ENCODE peak calls at places on chromosome 9, in six cellular contexts. One of them, this sample, is unnamed.

GRCh38 chr9:108634669-108635462 is 220.9 kb downstream of the ACTL7B start:
- DNase-seq in SK-N-SH: no peak
- DNase-seq in IMR-90: no peak
- DNase-seq in spleen: no peak
- DNase-seq in small intestine: no peak
- DNase-seq in tibial nerve: no peak
- DNase-seq in this sample: no peak

GRCh38 chr9:135978650-135979461 is 17.7 kb upstream of the UBAC1 start:
- DNase-seq in SK-N-SH: peak; percentile 82
- DNase-seq in IMR-90: no peak
- DNase-seq in spleen: no peak
- DNase-seq in small intestine: no peak
- DNase-seq in tibial nerve: no peak
- DNase-seq in this sample: no peak

GRCh38 chr9:83027153-83027867 is 35.6 kb downstream of the RASEF start:
- DNase-seq in SK-N-SH: no peak
- DNase-seq in IMR-90: peak; percentile 90
- DNase-seq in spleen: no peak
- DNase-seq in small intestine: no peak
- DNase-seq in tibial nerve: no peak
- DNase-seq in this sample: peak; percentile 40

GRCh38 chr9:76136986-76137385 is 246.5 kb downstream of the PCSK5 start:
- DNase-seq in SK-N-SH: no peak
- DNase-seq in IMR-90: peak; percentile 81
- DNase-seq in spleen: no peak
- DNase-seq in small intestine: peak; percentile 9
- DNase-seq in tibial nerve: no peak
- DNase-seq in this sample: peak; percentile 62

GRCh38 chr9:72598639-72599038 is 77.2 kb downstream of the TMC1 start:
- DNase-seq in SK-N-SH: no peak
- DNase-seq in IMR-90: no peak
- DNase-seq in spleen: no peak
- DNase-seq in small intestine: no peak
- DNase-seq in tibial nerve: no peak
- DNase-seq in this sample: no peak

GRCh38 chr9:34701023-34701768 is 8.7 kb downstream of the CCL21 start:
- DNase-seq in SK-N-SH: peak; percentile 86
- DNase-seq in IMR-90: peak; percentile 29
- DNase-seq in spleen: peak; percentile 91
- DNase-seq in small intestine: peak; percentile 71
- DNase-seq in tibial nerve: peak; percentile 77
- DNase-seq in this sample: peak; percentile 74

GRCh38 chr9:112327718-112328450 is 5.5 kb downstream of the PTBP3 start:
- DNase-seq in SK-N-SH: no peak
- DNase-seq in IMR-90: no peak
- DNase-seq in spleen: no peak
- DNase-seq in small intestine: no peak
- DNase-seq in tibial nerve: no peak
- DNase-seq in this sample: no peak

GRCh38 chr9:88661759-88662158 is 126.8 kb downstream of the NXNL2 start:
- DNase-seq in SK-N-SH: no peak
- DNase-seq in IMR-90: no peak
- DNase-seq in spleen: no peak
- DNase-seq in small intestine: no peak
- DNase-seq in tibial nerve: no peak
- DNase-seq in this sample: no peak

GRCh38 chr9:33032865-33033264 is 7.8 kb downstream of the DNAJA1 start:
- DNase-seq in SK-N-SH: no peak
- DNase-seq in IMR-90: no peak
- DNase-seq in spleen: no peak
- DNase-seq in small intestine: no peak
- DNase-seq in tibial nerve: no peak
- DNase-seq in this sample: no peak

GRCh38 chr9:137321726-137322361 is 19.8 kb upstream of the NRARP start:
- DNase-seq in SK-N-SH: no peak
- DNase-seq in IMR-90: no peak
- DNase-seq in spleen: peak; percentile 69
- DNase-seq in small intestine: no peak
- DNase-seq in tibial nerve: no peak
- DNase-seq in this sample: no peak

GRCh38 chr9:79360387-79361347 is 211.1 kb upstream of the TLE4 start:
- DNase-seq in SK-N-SH: no peak
- DNase-seq in IMR-90: peak; percentile 48
- DNase-seq in spleen: no peak
- DNase-seq in small intestine: no peak
- DNase-seq in tibial nerve: no peak
- DNase-seq in this sample: no peak

GRCh38 chr9:34862043-34862442 is 96.0 kb upstream of the PHF24 start:
- DNase-seq in SK-N-SH: no peak
- DNase-seq in IMR-90: no peak
- DNase-seq in spleen: no peak
- DNase-seq in small intestine: no peak
- DNase-seq in tibial nerve: no peak
- DNase-seq in this sample: no peak

GRCh38 chr9:121537283-121537682 is 37.6 kb upstream of the GGTA1 start:
- DNase-seq in SK-N-SH: no peak
- DNase-seq in IMR-90: no peak
- DNase-seq in spleen: no peak
- DNase-seq in small intestine: no peak
- DNase-seq in tibial nerve: no peak
- DNase-seq in this sample: no peak

GRCh38 chr9:81410201-81410600 is 279.1 kb downstream of the TLE1 start:
- DNase-seq in SK-N-SH: no peak
- DNase-seq in IMR-90: peak; percentile 91
- DNase-seq in spleen: no peak
- DNase-seq in small intestine: no peak
- DNase-seq in tibial nerve: no peak
- DNase-seq in this sample: no peak

GRCh38 chr9:128627127-128627715 is 29.4 kb downstream of the DYNC2I2 start:
- DNase-seq in SK-N-SH: peak; percentile 22
- DNase-seq in IMR-90: no peak
- DNase-seq in spleen: peak; percentile 68
- DNase-seq in small intestine: no peak
- DNase-seq in tibial nerve: no peak
- DNase-seq in this sample: no peak

GRCh38 chr9:6501526-6502210 is 88.7 kb downstream of the UHRF2 start:
- DNase-seq in SK-N-SH: no peak
- DNase-seq in IMR-90: no peak
- DNase-seq in spleen: no peak
- DNase-seq in small intestine: no peak
- DNase-seq in tibial nerve: no peak
- DNase-seq in this sample: no peak
- H3K27ac ChIP-seq in SK-N-SH: no peak overlapping the region
- H3K27ac ChIP-seq in IMR-90: no peak overlapping the region
- H3K27ac ChIP-seq in spleen: no peak overlapping the region
- H3K27ac ChIP-seq in small intestine: no peak overlapping the region
- H3K27ac ChIP-seq in tibial nerve: no peak overlapping the region
- H3K27ac ChIP-seq in this sample: no peak overlapping the region

DNA sequence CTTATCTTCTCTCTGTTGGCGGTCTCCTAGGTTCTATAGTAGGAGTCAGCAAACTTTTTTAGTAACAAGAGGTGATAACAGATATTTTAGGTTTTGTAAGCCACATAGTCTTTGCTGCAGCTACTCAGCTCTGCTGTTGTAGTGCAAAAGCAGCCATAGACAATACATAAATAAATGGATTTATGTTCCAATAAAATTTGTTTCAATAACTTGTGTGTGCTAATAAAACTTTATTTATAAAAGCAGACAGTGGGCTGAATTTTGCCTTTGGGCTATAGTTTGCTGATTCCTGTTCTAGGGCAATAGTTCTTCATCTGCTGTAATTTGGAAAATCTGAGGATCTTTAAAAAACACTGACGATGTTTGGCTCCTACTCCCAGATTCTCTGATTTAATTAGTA is 469.4 kb upstream of the TNC start:
- DNase-seq in SK-N-SH: no peak
- DNase-seq in IMR-90: no peak
- DNase-seq in spleen: no peak
- DNase-seq in small intestine: no peak
- DNase-seq in tibial nerve: no peak
- DNase-seq in this sample: peak; percentile 16
- H3K27ac ChIP-seq in SK-N-SH: no peak overlapping the region
- H3K27ac ChIP-seq in IMR-90: no peak overlapping the region
- H3K27ac ChIP-seq in spleen: no peak overlapping the region
- H3K27ac ChIP-seq in small intestine: no peak overlapping the region
- H3K27ac ChIP-seq in tibial nerve: no peak overlapping the region
- H3K27ac ChIP-seq in this sample: no peak overlapping the region

GRCh38 chr9:107177243-107177839 is 105.7 kb upstream of the RAD23B start:
- DNase-seq in SK-N-SH: no peak
- DNase-seq in IMR-90: no peak
- DNase-seq in spleen: no peak
- DNase-seq in small intestine: no peak
- DNase-seq in tibial nerve: no peak
- DNase-seq in this sample: no peak
- H3K27ac ChIP-seq in SK-N-SH: no peak overlapping the region
- H3K27ac ChIP-seq in IMR-90: no peak overlapping the region
- H3K27ac ChIP-seq in spleen: no peak overlapping the region
- H3K27ac ChIP-seq in small intestine: no peak overlapping the region
- H3K27ac ChIP-seq in tibial nerve: no peak overlapping the region
- H3K27ac ChIP-seq in this sample: no peak overlapping the region

DNA sequence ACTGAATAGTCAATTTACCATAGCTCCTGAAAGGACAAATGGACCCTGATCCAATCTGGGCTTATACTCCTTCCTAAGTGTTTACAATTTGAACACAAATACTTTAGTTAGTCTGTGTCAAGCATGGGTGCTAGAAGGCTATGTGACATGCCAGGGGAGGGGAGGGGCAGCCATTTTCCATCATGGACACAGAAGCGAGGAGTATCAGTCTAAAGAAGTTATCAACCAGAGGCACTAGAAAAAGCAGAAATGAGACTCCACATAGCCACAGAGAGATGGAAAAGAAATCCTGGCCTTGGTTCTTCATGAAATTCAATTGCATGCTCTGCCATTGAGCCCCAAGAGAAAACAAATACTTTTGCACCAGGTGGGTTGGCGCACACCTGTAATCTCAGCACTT is 61.8 kb downstream of the NR6A1 start:
- DNase-seq in SK-N-SH: no peak
- DNase-seq in IMR-90: no peak
- DNase-seq in spleen: no peak
- DNase-seq in small intestine: no peak
- DNase-seq in tibial nerve: no peak
- DNase-seq in this sample: no peak
- H3K27ac ChIP-seq in SK-N-SH: peak overlapping the region; percentile 67
- H3K27ac ChIP-seq in IMR-90: no peak overlapping the region
- H3K27ac ChIP-seq in spleen: no peak overlapping the region
- H3K27ac ChIP-seq in small intestine: no peak overlapping the region
- H3K27ac ChIP-seq in tibial nerve: no peak overlapping the region
- H3K27ac ChIP-seq in this sample: peak overlapping the region; percentile 41

DNA sequence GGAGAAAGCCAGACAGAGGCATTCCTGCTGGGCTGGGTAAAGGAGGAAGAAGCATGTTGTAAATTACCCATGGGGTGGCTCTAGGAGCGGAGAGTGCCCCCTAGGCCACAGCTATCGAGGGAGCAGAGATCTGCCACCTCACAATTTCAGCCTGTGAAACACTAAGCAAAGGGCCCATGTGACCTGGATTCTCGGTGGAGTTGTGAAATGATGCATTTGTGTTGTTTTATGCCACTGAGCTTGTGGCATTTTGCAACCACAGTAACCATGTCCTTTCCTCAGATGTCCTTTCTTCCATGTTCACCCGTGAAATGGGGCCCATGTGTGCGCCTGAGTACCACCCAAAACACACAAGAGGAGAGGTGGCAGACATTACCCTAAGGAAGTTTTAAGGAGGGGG is 159.3 kb downstream of the SYK start:
- DNase-seq in SK-N-SH: no peak
- DNase-seq in IMR-90: no peak
- DNase-seq in spleen: no peak
- DNase-seq in small intestine: no peak
- DNase-seq in tibial nerve: no peak
- DNase-seq in this sample: peak; percentile 27
- H3K27ac ChIP-seq in SK-N-SH: no peak overlapping the region
- H3K27ac ChIP-seq in IMR-90: no peak overlapping the region
- H3K27ac ChIP-seq in spleen: no peak overlapping the region
- H3K27ac ChIP-seq in small intestine: no peak overlapping the region
- H3K27ac ChIP-seq in tibial nerve: no peak overlapping the region
- H3K27ac ChIP-seq in this sample: no peak overlapping the region

GRCh38 chr9:133454943-133455673 is 4.7 kb upstream of the CACFD1 start:
- DNase-seq in SK-N-SH: no peak
- DNase-seq in IMR-90: no peak
- DNase-seq in spleen: peak; percentile 76
- DNase-seq in small intestine: no peak
- DNase-seq in tibial nerve: no peak
- DNase-seq in this sample: no peak

GRCh38 chr9:133452562-133452961 is 7.2 kb upstream of the CACFD1 start:
- DNase-seq in SK-N-SH: no peak
- DNase-seq in IMR-90: no peak
- DNase-seq in spleen: no peak
- DNase-seq in small intestine: no peak
- DNase-seq in tibial nerve: no peak
- DNase-seq in this sample: no peak

GRCh38 chr9:133455936-133456335 is 3.8 kb upstream of the CACFD1 start:
- DNase-seq in SK-N-SH: no peak
- DNase-seq in IMR-90: no peak
- DNase-seq in spleen: peak; percentile 72
- DNase-seq in small intestine: no peak
- DNase-seq in tibial nerve: no peak
- DNase-seq in this sample: no peak

GRCh38 chr9:133453651-133454050 is 6.1 kb upstream of the CACFD1 start:
- DNase-seq in SK-N-SH: no peak
- DNase-seq in IMR-90: no peak
- DNase-seq in spleen: no peak
- DNase-seq in small intestine: no peak
- DNase-seq in tibial nerve: no peak
- DNase-seq in this sample: peak; percentile 46

GRCh38 chr9:133454325-133454724 is 5.5 kb upstream of the CACFD1 start:
- DNase-seq in SK-N-SH: no peak
- DNase-seq in IMR-90: no peak
- DNase-seq in spleen: no peak
- DNase-seq in small intestine: no peak
- DNase-seq in tibial nerve: no peak
- DNase-seq in this sample: no peak
- H3K27ac ChIP-seq in SK-N-SH: no peak overlapping the region
- H3K27ac ChIP-seq in IMR-90: no peak overlapping the region
- H3K27ac ChIP-seq in spleen: no peak overlapping the region
- H3K27ac ChIP-seq in small intestine: no peak overlapping the region
- H3K27ac ChIP-seq in tibial nerve: no peak overlapping the region
- H3K27ac ChIP-seq in this sample: no peak overlapping the region

GRCh38 chr9:106678273-106678672 is 184.7 kb upstream of the ZNF462 start:
- DNase-seq in SK-N-SH: no peak
- DNase-seq in IMR-90: no peak
- DNase-seq in spleen: no peak
- DNase-seq in small intestine: no peak
- DNase-seq in tibial nerve: no peak
- DNase-seq in this sample: no peak
- H3K27ac ChIP-seq in SK-N-SH: no peak overlapping the region
- H3K27ac ChIP-seq in IMR-90: no peak overlapping the region
- H3K27ac ChIP-seq in spleen: no peak overlapping the region
- H3K27ac ChIP-seq in small intestine: no peak overlapping the region
- H3K27ac ChIP-seq in tibial nerve: no peak overlapping the region
- H3K27ac ChIP-seq in this sample: no peak overlapping the region

DNA sequence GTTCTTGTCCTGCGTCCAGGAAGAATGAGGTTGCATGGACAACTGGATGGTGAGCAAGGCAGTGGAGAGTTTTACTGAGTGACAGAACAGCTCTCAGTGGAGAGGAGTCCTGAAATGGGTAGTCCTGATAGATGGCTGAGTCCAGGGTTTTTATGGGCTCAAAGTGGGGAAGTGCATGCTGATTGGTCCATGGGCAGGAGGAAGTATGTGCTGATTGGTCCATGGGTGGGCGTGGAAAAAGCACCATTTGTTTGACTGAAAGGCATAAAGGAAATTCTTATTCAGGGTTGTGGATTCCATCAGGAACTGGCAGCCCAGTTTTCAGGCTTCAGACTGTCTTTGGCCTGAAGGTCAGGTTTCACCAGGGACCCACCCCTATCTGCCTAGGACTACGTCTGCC is 10.6 kb downstream of the FSD1L start:
- DNase-seq in SK-N-SH: no peak
- DNase-seq in IMR-90: no peak
- DNase-seq in spleen: no peak
- DNase-seq in small intestine: no peak
- DNase-seq in tibial nerve: no peak
- DNase-seq in this sample: no peak
- H3K27ac ChIP-seq in SK-N-SH: no peak overlapping the region
- H3K27ac ChIP-seq in IMR-90: no peak overlapping the region
- H3K27ac ChIP-seq in spleen: no peak overlapping the region
- H3K27ac ChIP-seq in small intestine: no peak overlapping the region
- H3K27ac ChIP-seq in tibial nerve: no peak overlapping the region
- H3K27ac ChIP-seq in this sample: peak overlapping the region; percentile 91